ENCODE peak calls at places on chromosomes 16 and 17, in six cellular contexts. M, G, X, C, W and O are unnamed samples.

GRCh38 chr17:14092808-14093207 is 23.5 kb downstream of the COX10 start:
- DNase-seq in X (no peak), C (no peak), G (no peak), M (no peak), W (no peak), O (no peak)

GRCh38 chr16:77387810-77388209 is 47.0 kb downstream of the ADAMTS18 start:
- DNase-seq in C (no peak), G (no peak), W (no peak), M (no peak), X (no peak), O (no peak)

GRCh38 chr16:2919511-2920255 is 8.0 kb downstream of the FLYWCH1 start:
- DNase-seq in G (peak), W (no peak), M (peak), X (peak), C (peak), O (no peak)

GRCh38 chr16:89036776-89037175 is 56.9 kb upstream of the ACSF3 start:
- DNase-seq in M (no peak), C (no peak), G (no peak), X (no peak), W (no peak), O (no peak)

GRCh38 chr16:47061204-47061603 is 82.5 kb downstream of the NETO2 start:
- DNase-seq in W (no peak), M (no peak), X (no peak), G (peak), C (no peak), O (no peak)

GRCh38 chr16:86085795-86086194 is 186.8 kb downstream of the IRF8 start:
- DNase-seq in G (no peak), M (no peak), X (no peak), C (no peak), W (no peak), O (no peak)

GRCh38 chr17:40112718-40113109 is 9.1 kb upstream of the MSL1 start:
- DNase-seq in M (no peak), C (peak), G (no peak), W (no peak), X (no peak), O (no peak)

GRCh38 chr16:84314814-84315213 is 20.1 kb downstream of the WFDC1 start:
- DNase-seq in M (no peak), W (no peak), G (no peak), C (no peak), X (no peak), O (no peak)

GRCh38 chr17:82726427-82726826 is 9.0 kb upstream of the FN3K start:
- DNase-seq in X (no peak), C (no peak), W (no peak), G (no peak), M (no peak), O (no peak)

GRCh38 chr16:7013990-7014389 is 318.7 kb upstream of the RBFOX1 start:
- DNase-seq in W (no peak), C (no peak), G (peak), M (no peak), X (no peak), O (no peak)

GRCh38 chr17:1005361-1005946 is 8.5 kb downstream of the TIMM22 start:
- DNase-seq in M (no peak), C (peak), G (no peak), X (peak), W (peak), O (no peak)

GRCh38 chr17:38706625-38707298 is 1.7 kb downstream of the MLLT6 start:
- DNase-seq in C (no peak), X (no peak), W (no peak), M (no peak), G (peak), O (no peak)

GRCh38 chr17:74445156-74445555 is 13.3 kb downstream of the GPRC5C start:
- DNase-seq in G (no peak), W (no peak), C (no peak), M (no peak), X (no peak), O (no peak)

GRCh38 chr17:1905190-1905919 is 75.5 kb downstream of the RPA1 start:
- DNase-seq in W (no peak), C (no peak), G (peak), X (no peak), M (no peak), O (no peak)

GRCh38 chr16:69890114-69890890 is 60.8 kb upstream of the CLEC18A start:
- DNase-seq in X (peak), C (peak), M (no peak), G (peak), W (no peak), O (no peak)

GRCh38 chr16:30740364-30741251 is 7.6 kb upstream of the PHKG2 start:
- DNase-seq in C (peak), X (peak), M (peak), G (no peak), W (peak), O (no peak)

GRCh38 chr16:12253731-12254130 is 277.2 kb downstream of the SNX29 start:
- DNase-seq in G (no peak), M (no peak), W (no peak), C (no peak), X (no peak), O (no peak)

GRCh38 chr17:19877546-19877945 is 9.8 kb upstream of the ULK2 start:
- DNase-seq in G (no peak), W (no peak), M (no peak), X (no peak), C (no peak), O (no peak)

GRCh38 chr17:48636177-48637018 is 10.2 kb upstream of the HOXB9 start:
- DNase-seq in C (peak), W (peak), X (peak), M (peak), G (peak), O (no peak)

GRCh38 chr16:4966736-4967453 is 8.8 kb downstream of the SEC14L5 start:
- DNase-seq in W (no peak), C (no peak), M (no peak), X (no peak), G (no peak), O (no peak)

GRCh38 chr16:58661199-58661830 is 23.3 kb downstream of the SLC38A7 start:
- DNase-seq in G (peak), C (peak), M (peak), W (peak), X (peak), O (no peak)

GRCh38 chr17:41785091-41785875 is 1.2 kb downstream of the JUP start:
- DNase-seq in G (peak), W (no peak), X (peak), C (peak), M (peak), O (peak)

GRCh38 chr17:77111916-77112315 is 28.9 kb upstream of the SEC14L1 start:
- DNase-seq in W (no peak), M (no peak), C (no peak), G (no peak), X (no peak), O (no peak)

GRCh38 chr16:990516-991291 is 9.1 kb downstream of the SOX8 start:
- DNase-seq in X (no peak), M (no peak), C (no peak), G (peak), W (no peak), O (no peak)

GRCh38 chr16:9077001-9077809 is 14.2 kb upstream of the HAPSTR1 start:
- DNase-seq in C (no peak), X (no peak), W (no peak), M (peak), G (no peak), O (no peak)

GRCh38 chr17:48102700-48103378 is 1.6 kb upstream of the CBX1 start:
- DNase-seq in W (no peak), M (no peak), G (no peak), C (no peak), X (no peak), O (no peak)

GRCh38 chr16:57775661-57776469 is 26.4 kb downstream of the KIFC3 start:
- DNase-seq in X (peak), C (no peak), G (peak), W (peak), M (no peak), O (no peak)

GRCh38 chr17:61833536-61834203 is 29.7 kb downstream of the BRIP1 start:
- DNase-seq in G (no peak), M (peak), W (no peak), C (no peak), X (no peak), O (no peak)

GRCh38 chr16:67992661-67993206 is 6.5 kb downstream of the DPEP2 start:
- DNase-seq in W (no peak), C (no peak), X (no peak), M (no peak), G (no peak), O (no peak)

GRCh38 chr16:27599606-27600005 is 49.7 kb downstream of the KATNIP start:
- DNase-seq in C (no peak), M (no peak), X (no peak), G (no peak), W (no peak), O (no peak)

GRCh38 chr17:79937435-79937870 is 98.2 kb upstream of the CBX4 start:
- DNase-seq in X (no peak), M (no peak), C (no peak), W (peak), G (no peak), O (no peak)

GRCh38 chr17:77131919-77132318 is 8.8 kb upstream of the SEC14L1 start:
- DNase-seq in G (no peak), M (no peak), X (no peak), W (no peak), C (no peak), O (no peak)

GRCh38 chr16:46573008-46573833 is 48.0 kb downstream of the SHCBP1 start:
- DNase-seq in M (peak), X (no peak), G (no peak), C (no peak), W (no peak), O (no peak)

GRCh38 chr16:52861614-52862022 is 191.1 kb downstream of the CHD9NB start:
- DNase-seq in X (peak), M (no peak), G (peak), W (no peak), C (no peak), O (no peak)

GRCh38 chr16:73878616-73879015 is 418.0 kb upstream of the PSMD7 start:
- DNase-seq in C (no peak), M (peak), G (peak), X (no peak), W (no peak), O (no peak)

GRCh38 chr17:1203111-1203966 is 23.6 kb upstream of the ABR start:
- DNase-seq in G (peak), C (peak), M (peak), W (peak), X (peak), O (peak)

GRCh38 chr17:77530591-77530990 is 389.8 kb downstream of the SEC14L1 start:
- DNase-seq in W (no peak), G (no peak), M (no peak), X (no peak), C (no peak), O (no peak)

GRCh38 chr17:1058423-1059130 is 61.6 kb downstream of the TIMM22 start:
- DNase-seq in M (peak), G (peak), X (peak), C (no peak), W (peak), O (no peak)

GRCh38 chr16:84543253-84543652 is 38.8 kb upstream of the MEAK7 start:
- DNase-seq in C (no peak), M (no peak), G (no peak), X (no peak), W (no peak), O (no peak)

GRCh38 chr17:55735784-55736405 is 13.2 kb upstream of the TMEM100 start:
- DNase-seq in G (peak), X (peak), W (no peak), C (peak), M (no peak), O (no peak)

DNA sequence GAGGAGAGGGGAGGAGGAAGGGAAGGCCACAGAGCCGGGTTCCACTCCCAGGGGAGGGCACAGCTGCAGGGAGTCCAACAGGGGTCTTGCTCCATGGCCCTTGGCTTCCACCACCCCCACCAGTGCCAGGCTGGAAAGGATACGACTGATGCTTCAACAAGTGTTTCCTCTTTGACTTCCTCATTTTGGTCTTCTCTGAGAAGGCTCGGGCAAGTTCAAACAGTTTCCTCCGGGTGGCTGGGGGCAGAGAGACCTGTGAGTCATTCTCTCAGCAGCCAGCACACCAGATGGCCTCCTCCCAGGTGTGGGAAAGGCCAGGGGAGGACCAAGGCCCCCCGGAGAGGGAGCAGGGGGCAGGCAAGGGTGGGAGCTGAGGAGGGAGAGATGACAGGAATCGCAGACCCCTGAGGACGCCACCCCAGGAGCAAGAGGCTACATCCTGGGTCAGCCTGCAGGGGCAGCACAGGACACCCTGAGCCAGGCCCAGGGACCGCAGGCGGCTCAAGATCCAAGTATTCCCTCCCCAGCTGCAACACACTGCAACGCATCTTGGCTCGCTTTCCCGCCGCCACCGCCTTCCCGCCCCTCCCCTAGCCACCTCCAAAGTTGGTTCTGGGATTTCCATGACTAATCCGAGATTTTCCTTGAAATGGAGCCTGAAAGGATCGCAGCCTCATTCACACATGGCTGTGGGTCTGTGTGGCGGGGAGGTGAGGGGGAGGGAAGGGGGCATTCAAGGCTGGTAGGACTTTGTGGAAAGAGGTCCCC is 18.3 kb upstream of the MRPS23 start:
- DNase-seq in C (peak), X (peak), G (peak), W (peak), M (peak), O (peak)
- TF ChIP-seq CTCF in C (peak), X (peak), G (peak), W (peak), M (no peak), O (no peak)

GRCh38 chr17:37519241-37519985 is 29.7 kb downstream of the DUSP14 start:
- DNase-seq in G (no peak), M (no peak), C (no peak), X (no peak), W (no peak), O (no peak)

GRCh38 chr17:37512442-37513070 is 22.9 kb downstream of the DUSP14 start:
- DNase-seq in G (no peak), W (no peak), X (no peak), M (no peak), C (no peak), O (no peak)

GRCh38 chr17:37513711-37514110 is 24.0 kb downstream of the DUSP14 start:
- DNase-seq in C (no peak), X (no peak), M (no peak), G (no peak), W (no peak), O (no peak)

GRCh38 chr17:37518816-37519215 is 29.1 kb downstream of the DUSP14 start:
- DNase-seq in M (no peak), G (no peak), C (no peak), X (no peak), W (no peak), O (no peak)

DNA sequence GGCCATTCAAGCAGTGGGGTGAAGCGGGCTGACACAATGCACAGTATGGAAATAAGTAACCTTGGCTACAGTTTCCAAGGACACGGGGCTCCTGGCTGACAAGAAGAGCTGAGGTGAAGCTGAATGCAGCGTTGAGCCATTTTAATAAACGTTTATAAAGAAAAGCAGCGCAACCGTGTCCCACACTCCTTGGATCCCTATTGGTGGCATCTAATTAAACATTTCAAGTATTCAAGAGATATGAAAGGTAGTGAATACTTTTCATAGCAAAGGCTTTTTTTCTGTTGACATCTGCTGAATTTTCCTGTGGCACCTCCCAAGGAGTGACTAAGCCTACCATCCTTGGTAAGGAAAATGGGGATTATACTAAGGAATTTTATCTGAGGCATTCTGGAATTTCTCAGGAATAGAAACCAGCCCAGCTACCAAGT is 26.5 kb downstream of the DUSP14 start:
- DNase-seq in G (no peak), M (no peak), W (no peak), X (no peak), C (no peak), O (no peak)
- TF ChIP-seq CTCF in G (no peak), M (no peak), W (no peak), X (no peak), C (no peak), O (no peak)

GRCh38 chr17:34725008-34725407 is 145.6 kb downstream of the TMEM132E start:
- DNase-seq in M (no peak), C (no peak), G (no peak), X (no peak), W (no peak), O (no peak)
- TF ChIP-seq CTCF in M (no peak), C (no peak), G (no peak), X (no peak), W (no peak), O (no peak)

DNA sequence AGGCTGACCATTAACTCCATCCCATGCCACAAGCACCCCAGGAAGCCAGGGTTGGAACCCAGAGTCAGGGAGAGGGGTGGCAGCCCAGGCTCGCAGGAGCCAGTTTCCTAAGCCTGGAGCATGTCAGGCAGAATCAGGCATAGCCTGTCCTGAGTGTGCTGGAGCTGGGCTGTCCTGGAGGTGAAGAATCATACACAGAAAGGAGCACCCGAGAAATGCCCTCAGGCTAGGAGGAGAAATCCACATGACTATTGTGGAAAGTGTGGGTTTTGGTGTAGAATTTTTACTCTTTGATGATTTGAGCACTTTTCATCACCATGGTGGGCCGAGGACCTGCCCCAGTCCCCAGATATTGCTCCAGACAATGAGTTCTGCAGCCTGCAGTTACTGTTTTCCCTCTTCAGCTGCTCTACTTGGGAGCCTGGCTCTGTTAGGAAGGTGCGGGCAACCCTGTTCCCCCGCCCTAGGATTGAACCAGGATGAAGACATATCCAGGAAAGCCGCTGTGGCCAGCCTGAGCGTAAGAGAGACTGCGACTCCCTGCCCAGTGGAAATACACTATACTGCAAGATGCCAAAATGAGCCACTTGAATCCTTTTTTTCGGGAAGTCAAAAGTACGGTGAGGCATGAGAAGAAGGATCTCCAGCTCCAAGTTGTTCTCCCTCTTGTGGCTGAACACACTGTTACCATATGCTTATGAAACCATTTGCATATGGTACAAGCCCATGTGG is 29.0 kb upstream of the HEATR6 start:
- DNase-seq in M (no peak), X (no peak), C (no peak), G (no peak), W (no peak), O (no peak)
- TF ChIP-seq CTCF in M (no peak), X (no peak), C (no peak), G (peak), W (no peak), O (no peak)

GRCh38 chr17:57566724-57567123 is 178.4 kb downstream of the CCDC182 start:
- DNase-seq in M (no peak), G (no peak), X (no peak), W (no peak), C (no peak), O (no peak)
- TF ChIP-seq CTCF in M (no peak), G (no peak), X (no peak), W (no peak), C (no peak), O (no peak)

GRCh38 chr17:50605434-50605833 is 29.2 kb upstream of the ABCC3 start:
- DNase-seq in G (no peak), X (no peak), M (no peak), C (no peak), W (no peak), O (no peak)

GRCh38 chr17:50601789-50602375 is 32.8 kb upstream of the ABCC3 start:
- DNase-seq in C (no peak), M (no peak), G (no peak), W (no peak), X (no peak), O (no peak)

GRCh38 chr17:50602514-50603235 is 32.0 kb upstream of the ABCC3 start:
- DNase-seq in C (no peak), G (no peak), X (no peak), W (no peak), M (no peak), O (no peak)

GRCh38 chr17:50604470-50604869 is 30.2 kb upstream of the ABCC3 start:
- DNase-seq in M (no peak), G (no peak), X (peak), C (peak), W (no peak), O (no peak)

GRCh38 chr17:50603340-50603739 is 31.3 kb upstream of the ABCC3 start:
- DNase-seq in X (no peak), W (no peak), G (peak), M (no peak), C (no peak), O (no peak)
- TF ChIP-seq CTCF in X (no peak), W (no peak), G (peak), M (peak), C (peak), O (no peak)

DNA sequence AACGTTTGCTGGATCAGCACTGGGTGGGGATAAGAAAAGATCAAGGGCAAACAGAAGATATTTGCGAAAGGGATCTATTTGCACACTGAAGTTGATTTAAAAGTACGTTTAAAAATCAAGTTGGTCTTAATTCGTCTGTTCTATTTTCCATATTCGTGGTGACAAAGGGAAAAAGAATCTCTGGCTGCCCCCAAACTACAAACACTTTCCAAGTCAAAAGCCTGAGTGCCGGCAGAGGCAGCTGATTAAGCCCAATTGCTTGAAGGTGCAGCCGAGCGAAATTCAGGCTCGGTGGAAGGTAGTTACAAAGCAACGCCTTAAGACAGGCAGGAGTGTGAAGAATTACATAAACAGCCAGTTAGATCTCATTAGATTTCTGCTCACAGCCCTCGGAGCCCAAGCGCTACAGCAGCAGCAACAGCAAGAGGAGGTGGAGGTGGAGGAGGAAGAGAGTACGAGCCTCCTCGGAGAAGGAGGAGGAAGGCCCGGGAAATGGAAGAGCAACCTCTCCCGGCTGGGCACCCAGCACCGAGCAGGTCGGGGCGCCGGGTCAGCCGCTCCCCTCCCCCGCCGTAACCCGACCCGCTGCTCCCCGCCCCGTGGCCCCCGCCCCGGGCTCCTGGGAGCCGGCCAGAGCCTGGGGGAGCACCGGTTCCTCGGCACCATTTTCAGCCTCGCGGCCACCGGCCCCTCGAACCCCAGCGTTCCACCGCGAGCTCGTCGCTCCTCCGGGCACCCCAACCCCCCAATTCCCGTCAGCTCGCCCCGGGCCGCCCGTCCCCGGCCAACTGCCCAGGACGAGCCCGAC is 890 bp downstream of the TOB1 start:
- DNase-seq in X (peak), M (peak), W (peak), G (peak), C (peak), O (peak)
- TF ChIP-seq CTCF in X (no peak), M (no peak), W (no peak), G (no peak), C (no peak), O (no peak)